ENCODE peak calls at places on chromosome 14, in four cellular contexts. T is fibroblast of the conjunctiva, E is GM04504, H is astrocyte of the spinal cord. Q is an unnamed sample.

GRCh38 chr14:100030441-100031153 is 34.6 kb upstream of the EVL start:
- DNase-seq in T (peak), E (peak), H (peak), Q (no peak)

GRCh38 chr14:59305836-59306555 is 117.5 kb downstream of the DAAM1 start:
- DNase-seq in T (peak), E (peak), H (peak), Q (no peak)

GRCh38 chr14:61608245-61609142 is 86.8 kb upstream of the HIF1A start:
- DNase-seq in T (no peak), E (no peak), H (peak), Q (no peak)

GRCh38 chr14:58772814-58773620 is 135.3 kb downstream of the DACT1 start:
- DNase-seq in T (no peak), E (no peak), H (peak), Q (no peak)

GRCh38 chr14:105305769-105306168 is 5.0 kb upstream of the BRF1 start:
- DNase-seq in T (no peak), E (no peak), H (no peak), Q (no peak)

GRCh38 chr14:50388256-50388931 is 8.3 kb downstream of the CDKL1 start:
- DNase-seq in T (no peak), E (no peak), H (no peak), Q (no peak)

GRCh38 chr14:99884834-99885648 is 91.8 kb downstream of the EML1 start:
- DNase-seq in T (peak), E (peak), H (peak), Q (no peak)

GRCh38 chr14:45810152-45810872 is 557.3 kb upstream of the MIS18BP1 start:
- DNase-seq in T (no peak), E (no peak), H (no peak), Q (no peak)

GRCh38 chr14:89621791-89622638 is 205.0 kb upstream of the FOXN3 start:
- DNase-seq in T (no peak), E (no peak), H (no peak), Q (no peak)

GRCh38 chr14:34330846-34331245 is 131.2 kb downstream of the SPTSSA start:
- DNase-seq in T (no peak), E (no peak), H (no peak), Q (no peak)

GRCh38 chr14:24741871-24742270 is 107.9 kb upstream of the GZMB start:
- DNase-seq in T (no peak), E (no peak), H (peak), Q (no peak)

GRCh38 chr14:101365329-101366158 is 195.8 kb upstream of the DIO3 start:
- DNase-seq in T (no peak), E (no peak), H (no peak), Q (no peak)

GRCh38 chr14:22565391-22565945 is 23.6 kb downstream of the DAD1 start:
- DNase-seq in T (no peak), E (no peak), H (no peak), Q (no peak)

GRCh38 chr14:73973497-73973896 is 23.4 kb downstream of the COQ6 start:
- DNase-seq in T (no peak), E (no peak), H (no peak), Q (no peak)